ENCODE peak calls at places on chromosomes 13 and 19, in five cellular contexts. One of them, this sample, is unnamed.

GRCh38 chr19:57686727-57687126 is 5.0 kb downstream of the ZNF551 start:
- DNase-seq in germinal center: no peak
- DNase-seq in RCC 7860: no peak
- DNase-seq in progenitor cell of endocrine pancreas: no peak
- DNase-seq in activated T-cell treated with anti-CD3 and anti-CD28 coated beads, Interleukin-2, amount 50 U/mL, for 72 hours: no peak
- DNase-seq in this sample: no peak

GRCh38 chr13:25371608-25372274 is at the start of gene ATP8A2:
- DNase-seq in RCC 7860: no peak
- DNase-seq in progenitor cell of endocrine pancreas: peak
- DNase-seq in activated T-cell treated with anti-CD3 and anti-CD28 coated beads, Interleukin-2, amount 50 U/mL, for 72 hours: no peak
- DNase-seq in germinal center: no peak
- DNase-seq in this sample: no peak

GRCh38 chr13:100197591-100198365 is 108.9 kb downstream of the PCCA start:
- DNase-seq in progenitor cell of endocrine pancreas: no peak
- DNase-seq in activated T-cell treated with anti-CD3 and anti-CD28 coated beads, Interleukin-2, amount 50 U/mL, for 72 hours: no peak
- DNase-seq in RCC 7860: no peak
- DNase-seq in germinal center: no peak
- DNase-seq in this sample: no peak

GRCh38 chr13:41554626-41555386 is 97.5 kb downstream of the RGCC start:
- DNase-seq in germinal center: peak
- DNase-seq in progenitor cell of endocrine pancreas: no peak
- DNase-seq in activated T-cell treated with anti-CD3 and anti-CD28 coated beads, Interleukin-2, amount 50 U/mL, for 72 hours: peak
- DNase-seq in RCC 7860: no peak
- DNase-seq in this sample: no peak

GRCh38 chr13:21234537-21234936 is 58.1 kb downstream of the MRPL57 start:
- DNase-seq in germinal center: no peak
- DNase-seq in activated T-cell treated with anti-CD3 and anti-CD28 coated beads, Interleukin-2, amount 50 U/mL, for 72 hours: no peak
- DNase-seq in RCC 7860: no peak
- DNase-seq in progenitor cell of endocrine pancreas: no peak
- DNase-seq in this sample: no peak

GRCh38 chr19:36041831-36042230 is 9.2 kb upstream of the CLIP3 start:
- DNase-seq in germinal center: no peak
- DNase-seq in RCC 7860: peak
- DNase-seq in activated T-cell treated with anti-CD3 and anti-CD28 coated beads, Interleukin-2, amount 50 U/mL, for 72 hours: no peak
- DNase-seq in progenitor cell of endocrine pancreas: no peak
- DNase-seq in this sample: no peak

GRCh38 chr19:679418-680286 is 3.5 kb downstream of the FSTL3 start:
- DNase-seq in RCC 7860: peak
- DNase-seq in germinal center: peak
- DNase-seq in activated T-cell treated with anti-CD3 and anti-CD28 coated beads, Interleukin-2, amount 50 U/mL, for 72 hours: peak
- DNase-seq in progenitor cell of endocrine pancreas: no peak
- DNase-seq in this sample: peak

GRCh38 chr13:25295228-25295627 is 6.2 kb upstream of the NUP58 start:
- DNase-seq in activated T-cell treated with anti-CD3 and anti-CD28 coated beads, Interleukin-2, amount 50 U/mL, for 72 hours: no peak
- DNase-seq in RCC 7860: no peak
- DNase-seq in progenitor cell of endocrine pancreas: no peak
- DNase-seq in germinal center: no peak
- DNase-seq in this sample: no peak

GRCh38 chr13:33490461-33491327 is 205.1 kb upstream of the STARD13 start:
- DNase-seq in activated T-cell treated with anti-CD3 and anti-CD28 coated beads, Interleukin-2, amount 50 U/mL, for 72 hours: no peak
- DNase-seq in progenitor cell of endocrine pancreas: no peak
- DNase-seq in RCC 7860: no peak
- DNase-seq in germinal center: no peak
- DNase-seq in this sample: peak

GRCh38 chr13:75180805-75181455 is 301.0 kb downstream of the TBC1D4 start:
- DNase-seq in germinal center: no peak
- DNase-seq in activated T-cell treated with anti-CD3 and anti-CD28 coated beads, Interleukin-2, amount 50 U/mL, for 72 hours: no peak
- DNase-seq in progenitor cell of endocrine pancreas: no peak
- DNase-seq in RCC 7860: peak
- DNase-seq in this sample: no peak

GRCh38 chr13:76846363-76846762 is 39.8 kb downstream of the KCTD12 start:
- DNase-seq in progenitor cell of endocrine pancreas: no peak
- DNase-seq in RCC 7860: no peak
- DNase-seq in activated T-cell treated with anti-CD3 and anti-CD28 coated beads, Interleukin-2, amount 50 U/mL, for 72 hours: no peak
- DNase-seq in germinal center: no peak
- DNase-seq in this sample: no peak

GRCh38 chr13:113179374-113180230 is 21.2 kb downstream of the PROZ start:
- DNase-seq in progenitor cell of endocrine pancreas: no peak
- DNase-seq in germinal center: no peak
- DNase-seq in RCC 7860: no peak
- DNase-seq in activated T-cell treated with anti-CD3 and anti-CD28 coated beads, Interleukin-2, amount 50 U/mL, for 72 hours: no peak
- DNase-seq in this sample: no peak

GRCh38 chr19:45791744-45792481 is 732 bp downstream of the DMWD start:
- DNase-seq in activated T-cell treated with anti-CD3 and anti-CD28 coated beads, Interleukin-2, amount 50 U/mL, for 72 hours: no peak
- DNase-seq in RCC 7860: no peak
- DNase-seq in progenitor cell of endocrine pancreas: no peak
- DNase-seq in germinal center: no peak
- DNase-seq in this sample: no peak

GRCh38 chr13:27151798-27152599 is 19.6 kb downstream of the USP12 start:
- DNase-seq in activated T-cell treated with anti-CD3 and anti-CD28 coated beads, Interleukin-2, amount 50 U/mL, for 72 hours: no peak
- DNase-seq in progenitor cell of endocrine pancreas: no peak
- DNase-seq in germinal center: no peak
- DNase-seq in RCC 7860: no peak
- DNase-seq in this sample: no peak

GRCh38 chr19:30676990-30677679 is 305.0 kb downstream of the ZNF536 start:
- DNase-seq in activated T-cell treated with anti-CD3 and anti-CD28 coated beads, Interleukin-2, amount 50 U/mL, for 72 hours: no peak
- DNase-seq in germinal center: no peak
- DNase-seq in RCC 7860: no peak
- DNase-seq in progenitor cell of endocrine pancreas: no peak
- DNase-seq in this sample: no peak

GRCh38 chr19:16416996-16417395 is 54.8 kb downstream of the EPS15L1 start:
- DNase-seq in RCC 7860: peak
- DNase-seq in activated T-cell treated with anti-CD3 and anti-CD28 coated beads, Interleukin-2, amount 50 U/mL, for 72 hours: no peak
- DNase-seq in germinal center: no peak
- DNase-seq in progenitor cell of endocrine pancreas: no peak
- DNase-seq in this sample: no peak

GRCh38 chr13:72638059-72638815 is 89.2 kb downstream of the MZT1 start:
- DNase-seq in germinal center: no peak
- DNase-seq in RCC 7860: no peak
- DNase-seq in progenitor cell of endocrine pancreas: no peak
- DNase-seq in activated T-cell treated with anti-CD3 and anti-CD28 coated beads, Interleukin-2, amount 50 U/mL, for 72 hours: no peak
- DNase-seq in this sample: no peak

GRCh38 chr19:33231511-33231910 is 5.9 kb upstream of the SLC7A10 start:
- DNase-seq in germinal center: no peak
- DNase-seq in RCC 7860: no peak
- DNase-seq in activated T-cell treated with anti-CD3 and anti-CD28 coated beads, Interleukin-2, amount 50 U/mL, for 72 hours: no peak
- DNase-seq in progenitor cell of endocrine pancreas: no peak
- DNase-seq in this sample: no peak

GRCh38 chr19:4445963-4446668 is 11.5 kb downstream of the UBXN6 start:
- DNase-seq in progenitor cell of endocrine pancreas: no peak
- DNase-seq in activated T-cell treated with anti-CD3 and anti-CD28 coated beads, Interleukin-2, amount 50 U/mL, for 72 hours: no peak
- DNase-seq in RCC 7860: no peak
- DNase-seq in germinal center: no peak
- DNase-seq in this sample: no peak

GRCh38 chr13:44386932-44387556 is 13.4 kb downstream of the SERP2 start:
- DNase-seq in germinal center: no peak
- DNase-seq in activated T-cell treated with anti-CD3 and anti-CD28 coated beads, Interleukin-2, amount 50 U/mL, for 72 hours: no peak
- DNase-seq in progenitor cell of endocrine pancreas: no peak
- DNase-seq in RCC 7860: no peak
- DNase-seq in this sample: no peak

GRCh38 chr13:28128926-28129325 is 9.4 kb upstream of the PAN3 start:
- DNase-seq in activated T-cell treated with anti-CD3 and anti-CD28 coated beads, Interleukin-2, amount 50 U/mL, for 72 hours: no peak
- DNase-seq in germinal center: no peak
- DNase-seq in RCC 7860: no peak
- DNase-seq in progenitor cell of endocrine pancreas: no peak
- DNase-seq in this sample: no peak

GRCh38 chr19:5905072-5905778 is 553 bp downstream of the VMAC start:
- DNase-seq in progenitor cell of endocrine pancreas: no peak
- DNase-seq in RCC 7860: no peak
- DNase-seq in germinal center: no peak
- DNase-seq in activated T-cell treated with anti-CD3 and anti-CD28 coated beads, Interleukin-2, amount 50 U/mL, for 72 hours: no peak
- DNase-seq in this sample: no peak

GRCh38 chr19:54431255-54431838 is 16.1 kb downstream of the TTYH1 start:
- DNase-seq in activated T-cell treated with anti-CD3 and anti-CD28 coated beads, Interleukin-2, amount 50 U/mL, for 72 hours: no peak
- DNase-seq in progenitor cell of endocrine pancreas: no peak
- DNase-seq in RCC 7860: peak
- DNase-seq in germinal center: no peak
- DNase-seq in this sample: no peak

GRCh38 chr19:19627716-19628498 is at the start of gene LPAR2:
- DNase-seq in progenitor cell of endocrine pancreas: peak
- DNase-seq in RCC 7860: no peak
- DNase-seq in activated T-cell treated with anti-CD3 and anti-CD28 coated beads, Interleukin-2, amount 50 U/mL, for 72 hours: peak
- DNase-seq in germinal center: peak
- DNase-seq in this sample: no peak

GRCh38 chr13:37602743-37603381 is 4.3 kb upstream of the POSTN start:
- DNase-seq in RCC 7860: peak
- DNase-seq in activated T-cell treated with anti-CD3 and anti-CD28 coated beads, Interleukin-2, amount 50 U/mL, for 72 hours: no peak
- DNase-seq in progenitor cell of endocrine pancreas: no peak
- DNase-seq in germinal center: no peak
- DNase-seq in this sample: no peak

GRCh38 chr19:15283141-15283885 is 49.0 kb downstream of the BRD4 start:
- DNase-seq in progenitor cell of endocrine pancreas: no peak
- DNase-seq in RCC 7860: no peak
- DNase-seq in germinal center: no peak
- DNase-seq in activated T-cell treated with anti-CD3 and anti-CD28 coated beads, Interleukin-2, amount 50 U/mL, for 72 hours: peak
- DNase-seq in this sample: peak